ENCODE peak calls at places on chromosome 18, in six cellular contexts. One of them, this sample, is unnamed.

GRCh38 chr18:70004698-70005097 is 57.0 kb upstream of the CD226 start:
- DNase-seq in dorsolateral prefrontal cortex: no peak
- DNase-seq in sciatic nerve: no peak
- DNase-seq in activated naive CD4-positive, alpha-beta T cell treated with anti-CD3 and anti-CD28 coated beads, Interleukin-2, amount 10 ng/mL, durations not matched to agents 7 days and 5 days: no peak
- DNase-seq in tibial artery: no peak
- DNase-seq in kidney: no peak
- DNase-seq in this sample: no peak

GRCh38 chr18:57787068-57787682 is 15.9 kb downstream of the ATP8B1 start:
- DNase-seq in dorsolateral prefrontal cortex: no peak
- DNase-seq in sciatic nerve: no peak
- DNase-seq in activated naive CD4-positive, alpha-beta T cell treated with anti-CD3 and anti-CD28 coated beads, Interleukin-2, amount 10 ng/mL, durations not matched to agents 7 days and 5 days: no peak
- DNase-seq in tibial artery: no peak
- DNase-seq in kidney: no peak
- DNase-seq in this sample: no peak

GRCh38 chr18:26479065-26479685 is 69.2 kb downstream of the KCTD1 start:
- DNase-seq in dorsolateral prefrontal cortex: no peak
- DNase-seq in sciatic nerve: no peak
- DNase-seq in activated naive CD4-positive, alpha-beta T cell treated with anti-CD3 and anti-CD28 coated beads, Interleukin-2, amount 10 ng/mL, durations not matched to agents 7 days and 5 days: no peak
- DNase-seq in tibial artery: no peak
- DNase-seq in kidney: no peak
- DNase-seq in this sample: no peak

GRCh38 chr18:9535430-9535972 is 60.2 kb downstream of the RALBP1 start:
- DNase-seq in dorsolateral prefrontal cortex: peak
- DNase-seq in sciatic nerve: no peak
- DNase-seq in activated naive CD4-positive, alpha-beta T cell treated with anti-CD3 and anti-CD28 coated beads, Interleukin-2, amount 10 ng/mL, durations not matched to agents 7 days and 5 days: no peak
- DNase-seq in tibial artery: peak
- DNase-seq in kidney: peak
- DNase-seq in this sample: peak

GRCh38 chr18:59846814-59847490 is 52.8 kb upstream of the PMAIP1 start:
- DNase-seq in dorsolateral prefrontal cortex: no peak
- DNase-seq in sciatic nerve: no peak
- DNase-seq in activated naive CD4-positive, alpha-beta T cell treated with anti-CD3 and anti-CD28 coated beads, Interleukin-2, amount 10 ng/mL, durations not matched to agents 7 days and 5 days: peak
- DNase-seq in tibial artery: no peak
- DNase-seq in kidney: no peak
- DNase-seq in this sample: peak

GRCh38 chr18:40375811-40376210 is 1579.2 kb upstream of the PIK3C3 start:
- DNase-seq in dorsolateral prefrontal cortex: no peak
- DNase-seq in sciatic nerve: no peak
- DNase-seq in activated naive CD4-positive, alpha-beta T cell treated with anti-CD3 and anti-CD28 coated beads, Interleukin-2, amount 10 ng/mL, durations not matched to agents 7 days and 5 days: no peak
- DNase-seq in tibial artery: no peak
- DNase-seq in kidney: no peak
- DNase-seq in this sample: no peak

GRCh38 chr18:42157420-42157819 is 202.4 kb downstream of the PIK3C3 start:
- DNase-seq in dorsolateral prefrontal cortex: no peak
- DNase-seq in sciatic nerve: no peak
- DNase-seq in activated naive CD4-positive, alpha-beta T cell treated with anti-CD3 and anti-CD28 coated beads, Interleukin-2, amount 10 ng/mL, durations not matched to agents 7 days and 5 days: no peak
- DNase-seq in tibial artery: no peak
- DNase-seq in kidney: no peak
- DNase-seq in this sample: no peak

GRCh38 chr18:51614967-51615571 is 417.6 kb upstream of the MEX3C start:
- DNase-seq in dorsolateral prefrontal cortex: no peak
- DNase-seq in sciatic nerve: no peak
- DNase-seq in activated naive CD4-positive, alpha-beta T cell treated with anti-CD3 and anti-CD28 coated beads, Interleukin-2, amount 10 ng/mL, durations not matched to agents 7 days and 5 days: no peak
- DNase-seq in tibial artery: no peak
- DNase-seq in kidney: peak
- DNase-seq in this sample: peak

GRCh38 chr18:47729356-47729755 is 201.1 kb downstream of the SMAD2 start:
- DNase-seq in dorsolateral prefrontal cortex: no peak
- DNase-seq in sciatic nerve: no peak
- DNase-seq in activated naive CD4-positive, alpha-beta T cell treated with anti-CD3 and anti-CD28 coated beads, Interleukin-2, amount 10 ng/mL, durations not matched to agents 7 days and 5 days: no peak
- DNase-seq in tibial artery: peak
- DNase-seq in kidney: no peak
- DNase-seq in this sample: no peak